ENCODE peak calls at places on chromosome 19, in ten cellular contexts. S is psoas muscle; L is lower lobe of right lung; M is Right ventricle myocardium superior; O is A549; Q is HepG2; R is T-cell; U is body of pancreas; X is WTC11; W is effector memory CD8-positive, alpha-beta T cell. K is an unnamed sample.

GRCh38 chr19:2059422-2060201 is 8.6 kb upstream of the MKNK2 start:
- ATAC-seq in R (no peak), O (peak), M (peak), X (no peak), S (peak), L (peak), W (no peak), Q (peak), U (peak), K (peak)

GRCh38 chr19:41324231-41324702 is 14.3 kb downstream of the CCDC97 start:
- ATAC-seq in O (no peak), U (no peak), X (no peak), W (no peak), Q (peak), S (no peak), L (no peak), M (no peak), R (no peak), K (no peak)

GRCh38 chr19:57559008-57559403 is 657 bp downstream of the ZNF550 start:
- ATAC-seq in M (peak), R (peak), O (peak), Q (peak), U (no peak), W (peak), X (peak), S (peak), L (peak), K (no peak)

GRCh38 chr19:5128932-5129389 is 160.0 kb downstream of the KDM4B start:
- ATAC-seq in W (no peak), S (no peak), U (peak), X (no peak), R (no peak), L (peak), O (no peak), M (peak), Q (no peak), K (peak)

GRCh38 chr19:1828279-1829238 is 16.5 kb upstream of the ATP8B3 start:
- ATAC-seq in R (peak), L (no peak), X (no peak), M (no peak), S (no peak), W (no peak), U (no peak), Q (no peak), O (no peak), K (no peak)

GRCh38 chr19:3975637-3976087 is 4.8 kb upstream of the DAPK3 start:
- ATAC-seq in W (no peak), O (no peak), M (no peak), Q (no peak), U (no peak), X (no peak), S (no peak), L (no peak), R (peak), K (no peak)

GRCh38 chr19:6572217-6572616 is 18.7 kb downstream of the CD70 start:
- ATAC-seq in X (no peak), M (peak), O (no peak), W (no peak), R (no peak), U (no peak), S (no peak), Q (no peak), L (peak), K (peak)

GRCh38 chr19:10634881-10635463 is 9.6 kb downstream of the SLC44A2 start:
- ATAC-seq in Q (peak), W (no peak), R (no peak), S (no peak), L (no peak), O (no peak), X (no peak), M (no peak), U (no peak), K (no peak)

GRCh38 chr19:2652504-2653099 is 49.9 kb downstream of the GNG7 start:
- ATAC-seq in O (no peak), S (no peak), U (no peak), X (no peak), Q (no peak), M (no peak), R (no peak), L (no peak), W (no peak), K (no peak)

GRCh38 chr19:10882108-10882457 is 10.7 kb downstream of the CARM1 start:
- ATAC-seq in M (peak), S (peak), L (no peak), X (no peak), R (no peak), O (no peak), Q (no peak), W (no peak), U (no peak), K (no peak)

GRCh38 chr19:7575426-7576040 is 20.1 kb upstream of the CAMSAP3 start:
- ATAC-seq in Q (no peak), L (no peak), U (no peak), O (peak), X (no peak), M (no peak), R (no peak), S (no peak), W (no peak), K (no peak)

GRCh38 chr19:31553844-31554215 is 204.6 kb upstream of the TSHZ3 start:
- ATAC-seq in L (no peak), X (no peak), S (no peak), U (no peak), R (no peak), M (peak), Q (no peak), O (no peak), W (no peak), K (peak)

GRCh38 chr19:47471733-47472457 is at the start of gene SLC8A2:
- ATAC-seq in Q (peak), U (peak), S (peak), X (peak), R (peak), M (peak), O (peak), W (peak), L (peak), K (peak)

K was measured in gastroesophageal sphincter.